ENCODE peak calls at places on chromosomes 12 and 14, in four cellular contexts. P is Right ventricle myocardium superior; A is stimulated activated CD4-positive, alpha-beta T cell treated with anti-CD3 and anti-CD28 coated beads, Interleukin-2, amount 100 ng/mL, for 24 hours; L is activated naive CD4-positive, alpha-beta T cell treated with anti-CD3 and anti-CD28 coated beads, Interleukin-2, amount 10 ng/mL, durations not matched to agents 7 days and 5 days. D is an unnamed sample.

GRCh38 chr14:69548566-69548965 is 26.1 kb downstream of the CCDC177 start:
- DNase-seq in A (no peak), L (no peak), P (no peak), D (no peak)

GRCh38 chr12:89211456-89211855 is 140.8 kb downstream of the DUSP6 start:
- DNase-seq in A (no peak), P (no peak), L (no peak), D (no peak)

GRCh38 chr14:35789651-35790050 is 19.4 kb downstream of the RALGAPA1 start:
- DNase-seq in P (no peak), A (no peak), L (no peak), D (no peak)

GRCh38 chr12:79367016-79367575 is 323.7 kb downstream of the PAWR start:
- DNase-seq in A (no peak), P (no peak), L (no peak), D (no peak)

GRCh38 chr12:52837781-52838736 is 3.9 kb upstream of the KRT79 start:
- DNase-seq in L (no peak), P (no peak), A (no peak), D (no peak)

GRCh38 chr12:57280234-57281062 is 29.5 kb upstream of the STAC3 start:
- DNase-seq in L (peak), A (peak), P (no peak), D (peak)

GRCh38 chr12:1318327-1319031 is 275.9 kb downstream of the FBXL14 start:
- DNase-seq in L (no peak), P (no peak), A (no peak), D (peak)

GRCh38 chr12:12839003-12839395 is 25.9 kb downstream of the DDX47 start:
- DNase-seq in P (no peak), A (no peak), L (no peak), D (no peak)

GRCh38 chr14:61838661-61839060 is 76.4 kb downstream of the SNAPC1 start:
- DNase-seq in L (no peak), A (no peak), P (no peak), D (no peak)

GRCh38 chr14:104091927-104092771 is 6.6 kb downstream of the ASPG start:
- DNase-seq in L (no peak), A (no peak), P (peak), D (no peak)

GRCh38 chr14:59919582-59920377 is at the start of gene LRRC9:
- DNase-seq in L (peak), A (no peak), P (peak), D (no peak)

GRCh38 chr12:68056300-68056699 is 67.1 kb downstream of the IFNG-AS1 start:
- DNase-seq in A (no peak), L (no peak), P (no peak), D (no peak)

GRCh38 chr12:101963703-101964102 is 86.3 kb downstream of the DRAM1 start:
- DNase-seq in A (no peak), P (peak), L (no peak), D (no peak)

GRCh38 chr14:71799831-71800230 is 132.4 kb upstream of the RGS6 start:
- DNase-seq in A (no peak), L (no peak), P (no peak), D (no peak)

GRCh38 chr14:74979442-74980397 is 23.0 kb upstream of the EIF2B2 start:
- DNase-seq in P (peak), L (no peak), A (no peak), D (no peak)

GRCh38 chr14:80951491-80951890 is 3.9 kb upstream of the TSHR start:
- DNase-seq in P (no peak), L (no peak), A (no peak), D (no peak)

GRCh38 chr14:30559638-30560071 is 697 bp downstream of the G2E3 start:
- DNase-seq in L (no peak), P (no peak), A (no peak), D (peak)

GRCh38 chr14:99966912-99967311 is 98.3 kb upstream of the EVL start:
- DNase-seq in P (no peak), A (no peak), L (no peak), D (no peak)

GRCh38 chr14:54353694-54354093 is 43.1 kb upstream of the CDKN3 start:
- DNase-seq in P (no peak), A (no peak), L (no peak), D (no peak)

GRCh38 chr12:9699269-9699897 is 29.9 kb downstream of the CLEC2D start:
- DNase-seq in P (no peak), A (no peak), L (no peak), D (no peak)

GRCh38 chr12:77751939-77752338 is 78.8 kb upstream of the NAV3 start:
- DNase-seq in A (no peak), L (no peak), P (no peak), D (peak)

GRCh38 chr12:39037115-39037514 is 131.7 kb upstream of the CPNE8 start:
- DNase-seq in L (no peak), P (no peak), A (no peak), D (no peak)

GRCh38 chr12:63752283-63752682 is 27.4 kb upstream of the RXYLT1 start:
- DNase-seq in A (no peak), P (no peak), L (peak), D (no peak)

GRCh38 chr12:26523708-26524150 is 309.3 kb downstream of the ITPR2 start:
- DNase-seq in A (no peak), P (peak), L (no peak), D (no peak)

GRCh38 chr14:72433511-72433910 is 460.4 kb downstream of the DPF3 start:
- DNase-seq in P (no peak), L (no peak), A (no peak), D (no peak)

GRCh38 chr12:3123729-3124128 is 46.5 kb downstream of the TSPAN9 start:
- DNase-seq in A (no peak), P (no peak), L (no peak), D (no peak)

GRCh38 chr12:105552056-105552455 is 221.6 kb downstream of the C12orf75 start:
- DNase-seq in L (no peak), A (no peak), P (no peak), D (no peak)

GRCh38 chr12:65754744-65755595 is 69.3 kb upstream of the HMGA2 start:
- DNase-seq in L (no peak), P (no peak), A (no peak), D (no peak)

GRCh38 chr12:99600388-99600787 is 47.2 kb upstream of the GARIN6 start:
- DNase-seq in L (no peak), A (no peak), P (no peak), D (no peak)

D was measured in HT-29.